ENCODE peak calls at places on chromosome 11, in seven cellular contexts. Y, A, C, O, P, R and L are unnamed samples.

GRCh38 chr11:14418801-14419417 is 59.9 kb upstream of the RRAS2 start:
- DNase-seq in Y (peak; percentile 39), A (no peak), C (no peak), O (no peak), P (no peak), R (no peak), L (no peak)

GRCh38 chr11:6576471-6577373 is 26.7 kb downstream of the RRP8 start:
- DNase-seq in Y (peak; percentile 95), A (no peak), C (peak; percentile 35), O (no peak), P (no peak), R (no peak), L (peak; percentile 55)

GRCh38 chr11:19453893-19454292 is 213.1 kb upstream of the E2F8 start:
- DNase-seq in Y (no peak), A (no peak), C (peak; percentile 97), O (no peak), P (no peak), R (no peak), L (peak; percentile 82)

GRCh38 chr11:71209656-71210055 is 42.7 kb downstream of the SHANK2 start:
- DNase-seq in Y (no peak), A (no peak), C (no peak), O (no peak), P (no peak), R (no peak), L (no peak)

GRCh38 chr11:10856689-10857603 is 907 bp downstream of the ZBED5 start:
- DNase-seq in Y (peak; percentile 58), A (peak; percentile 31), C (no peak), O (no peak), P (no peak), R (peak; percentile 43), L (no peak)

GRCh38 chr11:113256431-113257227 is 57.8 kb upstream of the TTC12 start:
- DNase-seq in Y (peak; percentile 56), A (no peak), C (no peak), O (no peak), P (no peak), R (no peak), L (no peak)

GRCh38 chr11:129251067-129251466 is 58.9 kb upstream of the ARHGAP32 start:
- DNase-seq in Y (no peak), A (no peak), C (no peak), O (no peak), P (no peak), R (no peak), L (no peak)

GRCh38 chr11:98260983-98261382 is 759.8 kb upstream of the CNTN5 start:
- DNase-seq in Y (no peak), A (no peak), C (no peak), O (no peak), P (no peak), R (no peak), L (no peak)

GRCh38 chr11:45928535-45929215 is 6.2 kb downstream of the LARGE2 start:
- DNase-seq in Y (no peak), A (no peak), C (no peak), O (no peak), P (no peak), R (no peak), L (no peak)

GRCh38 chr11:64900263-64900678 is 16.7 kb downstream of the ATG2A start:
- DNase-seq in Y (peak; percentile 32), A (no peak), C (no peak), O (no peak), P (no peak), R (no peak), L (no peak)

GRCh38 chr11:11608783-11609232 is 13.0 kb downstream of the GALNT18 start:
- DNase-seq in Y (peak; percentile 60), A (no peak), C (peak; percentile 41), O (no peak), P (no peak), R (no peak), L (no peak)

GRCh38 chr11:71994786-71995185 is 3.9 kb upstream of the IL18BP start:
- DNase-seq in Y (no peak), A (no peak), C (no peak), O (no peak), P (no peak), R (no peak), L (no peak)

GRCh38 chr11:47616726-47617416 is 22.7 kb upstream of the C1QTNF4 start:
- DNase-seq in Y (peak; percentile 77), A (peak; percentile 39), C (peak; percentile 78), O (peak; percentile 56), P (peak; percentile 6), R (peak; percentile 40), L (peak; percentile 38)

GRCh38 chr11:122863704-122864326 is 18.7 kb upstream of the JHY start:
- DNase-seq in Y (peak; percentile 63), A (peak; percentile 49), C (no peak), O (peak; percentile 65), P (no peak), R (peak; percentile 49), L (no peak)

GRCh38 chr11:75261902-75262361 is 21.4 kb downstream of the TPBGL start:
- DNase-seq in Y (no peak), A (no peak), C (no peak), O (peak; percentile 10), P (no peak), R (no peak), L (no peak)